ENCODE peak calls at places on chromosome 17, in seven cellular contexts. X is uterus, J is Peyer's patch, E is GM12892, L is body of pancreas, N is stomach, O is erythroblast. G is an unnamed sample.

GRCh38 chr17:27552467-27552779 is 78.6 kb upstream of the LGALS9 start:
- DNase-seq in X (no peak), J (no peak), E (no peak), L (no peak), N (no peak), O (peak), G (peak)

GRCh38 chr17:15651583-15652110 is 32.1 kb upstream of the FBXW10B start:
- DNase-seq in X (peak), J (peak), E (no peak), L (peak), N (peak), O (peak), G (peak)

GRCh38 chr17:59565171-59565958 is at the start of gene DHX40:
- DNase-seq in X (peak), J (peak), E (peak), L (peak), N (peak), O (peak), G (peak)

GRCh38 chr17:4444782-4445473 is 11.2 kb downstream of the SPNS3 start:
- DNase-seq in X (no peak), J (peak), E (no peak), L (peak), N (peak), O (peak), G (peak)

GRCh38 chr17:69593351-69593715 is 178.8 kb downstream of the MAP2K6 start:
- DNase-seq in X (no peak), J (no peak), E (no peak), L (no peak), N (no peak), O (no peak), G (no peak)

GRCh38 chr17:15213381-15214087 is 51.6 kb downstream of the PMP22 start:
- DNase-seq in X (no peak), J (no peak), E (no peak), L (no peak), N (no peak), O (peak), G (no peak)

GRCh38 chr17:42781639-42782401 is 1.4 kb downstream of the WNK4 start:
- DNase-seq in X (no peak), J (no peak), E (no peak), L (no peak), N (peak), O (no peak), G (no peak)

GRCh38 chr17:70767102-70767701 is 597.9 kb downstream of the KCNJ2 start:
- DNase-seq in X (no peak), J (no peak), E (no peak), L (no peak), N (no peak), O (peak), G (peak)

GRCh38 chr17:83200231-83200699 is 120.9 kb downstream of the METRNL start:
- DNase-seq in X (peak), J (peak), E (no peak), L (peak), N (peak), O (no peak), G (no peak)

GRCh38 chr17:78853926-78854394 is 13.3 kb upstream of the USP36 start:
- DNase-seq in X (no peak), J (peak), E (no peak), L (no peak), N (peak), O (peak), G (no peak)

GRCh38 chr17:61354895-61355294 is 44.7 kb upstream of the TBX2 start:
- DNase-seq in X (no peak), J (no peak), E (no peak), L (no peak), N (no peak), O (no peak), G (no peak)

GRCh38 chr17:1037238-1037879 is 40.4 kb downstream of the TIMM22 start:
- DNase-seq in X (no peak), J (no peak), E (no peak), L (no peak), N (no peak), O (no peak), G (no peak)

GRCh38 chr17:15388356-15389046 is 47.1 kb upstream of the TEKT3 start:
- DNase-seq in X (no peak), J (no peak), E (no peak), L (no peak), N (no peak), O (no peak), G (no peak)

GRCh38 chr17:39736319-39737165 is 1.2 kb upstream of the GRB7 start:
- DNase-seq in X (no peak), J (no peak), E (no peak), L (no peak), N (no peak), O (no peak), G (peak)

GRCh38 chr17:76385892-76386786 is 1.7 kb downstream of the SPHK1 start:
- DNase-seq in X (peak), J (peak), E (peak), L (peak), N (peak), O (peak), G (peak)
- TF ChIP-seq POLR2A in X (no peak), J (no peak), E (no peak), L (no peak), N (no peak), O (no peak), G (no peak)

DNA sequence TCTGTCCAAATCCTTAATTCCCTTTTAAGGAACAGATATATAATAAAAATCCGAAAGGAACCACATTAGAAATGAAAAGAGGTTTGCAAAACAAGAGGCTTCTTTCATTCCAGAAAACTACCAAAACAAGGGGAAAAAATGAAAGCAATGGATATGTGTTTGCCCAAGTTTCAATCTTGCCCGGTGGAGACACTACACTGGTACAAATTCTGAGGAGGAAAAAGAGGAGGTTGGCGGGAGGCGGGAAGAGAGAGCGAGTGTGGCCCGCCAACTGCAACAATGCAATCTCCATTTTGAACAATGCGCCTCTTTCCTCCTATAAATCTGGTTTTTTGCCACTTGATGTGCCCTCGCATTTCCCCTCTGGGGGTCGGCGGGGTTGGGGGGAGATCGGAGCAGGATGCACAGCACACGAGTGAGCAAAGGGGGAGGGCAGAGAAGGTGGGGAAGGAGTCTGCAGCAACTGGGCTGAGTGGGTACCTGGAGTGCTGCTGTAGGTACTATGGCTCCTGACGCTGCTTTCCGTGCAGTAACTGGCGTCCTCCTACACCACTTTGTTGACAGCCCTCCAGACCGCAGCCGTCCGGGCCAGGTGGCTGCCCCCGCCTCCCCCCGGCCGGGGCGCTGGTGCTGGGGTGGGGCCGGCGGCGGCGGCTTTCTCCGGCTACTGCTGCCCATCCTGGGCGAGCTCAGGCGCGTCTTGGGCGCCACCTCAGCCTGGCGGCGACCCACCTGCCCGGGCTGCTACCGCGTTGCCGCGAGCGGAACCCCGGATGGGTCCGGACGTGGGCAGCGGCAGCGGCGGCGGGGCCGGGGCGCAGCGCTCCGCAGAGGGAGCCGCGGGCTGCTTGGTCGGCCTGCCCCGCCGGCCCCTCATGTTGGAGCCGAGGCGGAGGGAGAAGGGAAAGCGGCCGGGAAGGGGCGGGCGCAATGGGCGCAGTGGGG is 93.8 kb upstream of the PLEKHM1 start:
- DNase-seq in X (peak), J (peak), E (peak), L (peak), N (peak), O (no peak), G (peak)
- TF ChIP-seq POLR2A in X (no peak), J (peak), E (peak), L (peak), N (no peak), O (peak), G (no peak)

GRCh38 chr17:72456026-72456569 is 335.3 kb downstream of the SOX9 start:
- DNase-seq in X (no peak), J (peak), E (no peak), L (peak), N (peak), O (no peak), G (peak)

GRCh38 chr17:72457712-72458111 is 336.9 kb downstream of the SOX9 start:
- DNase-seq in X (no peak), J (no peak), E (no peak), L (no peak), N (no peak), O (no peak), G (peak)

GRCh38 chr17:72455562-72455961 is 334.7 kb downstream of the SOX9 start:
- DNase-seq in X (no peak), J (no peak), E (no peak), L (no peak), N (no peak), O (no peak), G (no peak)

GRCh38 chr17:72452286-72453173 is 331.7 kb downstream of the SOX9 start:
- DNase-seq in X (no peak), J (peak), E (no peak), L (no peak), N (no peak), O (no peak), G (no peak)

GRCh38 chr17:72454342-72454741 is 333.5 kb downstream of the SOX9 start:
- DNase-seq in X (no peak), J (no peak), E (no peak), L (no peak), N (no peak), O (no peak), G (no peak)
- TF ChIP-seq POLR2A in X (no peak), J (no peak), E (no peak), L (no peak), N (no peak), O (no peak), G (no peak)

GRCh38 chr17:67376509-67376891 is 581 bp upstream of the PITPNC1 start:
- DNase-seq in X (peak), J (peak), E (no peak), L (peak), N (peak), O (no peak), G (no peak)

GRCh38 chr17:67379251-67379630 is 2.2 kb downstream of the PITPNC1 start:
- DNase-seq in X (no peak), J (no peak), E (no peak), L (no peak), N (no peak), O (no peak), G (no peak)

GRCh38 chr17:67376892-67377726 is at the start of gene PITPNC1:
- DNase-seq in X (peak), J (peak), E (peak), L (peak), N (peak), O (peak), G (peak)

GRCh38 chr17:67377727-67378443 is 804 bp downstream of the PITPNC1 start:
- DNase-seq in X (peak), J (peak), E (peak), L (peak), N (peak), O (peak), G (peak)

GRCh38 chr17:67378444-67379250 is 1.6 kb downstream of the PITPNC1 start:
- DNase-seq in X (peak), J (peak), E (peak), L (peak), N (peak), O (peak), G (peak)
- TF ChIP-seq POLR2A in X (peak), J (peak), E (peak), L (peak), N (no peak), O (no peak), G (no peak)

GRCh38 chr17:36544320-36545092 is at the start of gene GGNBP2:
- DNase-seq in X (peak), J (peak), E (peak), L (peak), N (peak), O (peak), G (peak)
- TF ChIP-seq POLR2A in X (peak), J (peak), E (peak), L (peak), N (peak), O (peak), G (peak)

GRCh38 chr17:12664252-12664651 is 1.4 kb upstream of the MYOCD start:
- DNase-seq in X (no peak), J (no peak), E (no peak), L (no peak), N (no peak), O (no peak), G (no peak)

GRCh38 chr17:12666718-12667117 is 1.0 kb downstream of the MYOCD start:
- DNase-seq in X (no peak), J (no peak), E (no peak), L (no peak), N (no peak), O (no peak), G (no peak)

GRCh38 chr17:12665263-12666210 is at the start of gene MYOCD:
- DNase-seq in X (peak), J (no peak), E (peak), L (no peak), N (peak), O (no peak), G (no peak)

GRCh38 chr17:12664894-12665262 is 812 bp upstream of the MYOCD start:
- DNase-seq in X (no peak), J (no peak), E (no peak), L (no peak), N (no peak), O (no peak), G (no peak)

GRCh38 chr17:12667299-12667958 is 1.7 kb downstream of the MYOCD start:
- DNase-seq in X (peak), J (no peak), E (no peak), L (peak), N (no peak), O (peak), G (peak)
- TF ChIP-seq POLR2A in X (no peak), J (no peak), E (no peak), L (no peak), N (no peak), O (no peak), G (no peak)

GRCh38 chr17:48603959-48604769 is 622 bp downstream of the HOXB6 start:
- DNase-seq in X (no peak), J (peak), E (no peak), L (no peak), N (no peak), O (no peak), G (no peak)
- TF ChIP-seq POLR2A in X (no peak), J (peak), E (no peak), L (no peak), N (no peak), O (no peak), G (peak)

GRCh38 chr17:28705074-28705659 is 6.5 kb downstream of the PROCA1 start:
- DNase-seq in X (no peak), J (no peak), E (no peak), L (no peak), N (no peak), O (no peak), G (no peak)
- TF ChIP-seq POLR2A in X (no peak), J (no peak), E (no peak), L (no peak), N (no peak), O (no peak), G (no peak)

GRCh38 chr17:17737938-17738894 is 57.0 kb downstream of the RAI1 start:
- DNase-seq in X (no peak), J (peak), E (no peak), L (peak), N (peak), O (no peak), G (no peak)
- TF ChIP-seq POLR2A in X (no peak), J (no peak), E (no peak), L (peak), N (no peak), O (no peak), G (no peak)

GRCh38 chr17:81638683-81639082 is 1.7 kb downstream of the TSPAN10 start:
- DNase-seq in X (no peak), J (no peak), E (no peak), L (no peak), N (no peak), O (peak), G (no peak)

GRCh38 chr17:81635973-81636504 is 873 bp downstream of the NPLOC4 start:
- DNase-seq in X (no peak), J (no peak), E (no peak), L (no peak), N (no peak), O (peak), G (peak)

GRCh38 chr17:81635431-81635830 is 1.5 kb downstream of the NPLOC4 start:
- DNase-seq in X (no peak), J (peak), E (no peak), L (no peak), N (no peak), O (no peak), G (no peak)

GRCh38 chr17:81640011-81640410 is 3.0 kb downstream of the TSPAN10 start:
- DNase-seq in X (no peak), J (no peak), E (no peak), L (no peak), N (no peak), O (no peak), G (no peak)

DNA sequence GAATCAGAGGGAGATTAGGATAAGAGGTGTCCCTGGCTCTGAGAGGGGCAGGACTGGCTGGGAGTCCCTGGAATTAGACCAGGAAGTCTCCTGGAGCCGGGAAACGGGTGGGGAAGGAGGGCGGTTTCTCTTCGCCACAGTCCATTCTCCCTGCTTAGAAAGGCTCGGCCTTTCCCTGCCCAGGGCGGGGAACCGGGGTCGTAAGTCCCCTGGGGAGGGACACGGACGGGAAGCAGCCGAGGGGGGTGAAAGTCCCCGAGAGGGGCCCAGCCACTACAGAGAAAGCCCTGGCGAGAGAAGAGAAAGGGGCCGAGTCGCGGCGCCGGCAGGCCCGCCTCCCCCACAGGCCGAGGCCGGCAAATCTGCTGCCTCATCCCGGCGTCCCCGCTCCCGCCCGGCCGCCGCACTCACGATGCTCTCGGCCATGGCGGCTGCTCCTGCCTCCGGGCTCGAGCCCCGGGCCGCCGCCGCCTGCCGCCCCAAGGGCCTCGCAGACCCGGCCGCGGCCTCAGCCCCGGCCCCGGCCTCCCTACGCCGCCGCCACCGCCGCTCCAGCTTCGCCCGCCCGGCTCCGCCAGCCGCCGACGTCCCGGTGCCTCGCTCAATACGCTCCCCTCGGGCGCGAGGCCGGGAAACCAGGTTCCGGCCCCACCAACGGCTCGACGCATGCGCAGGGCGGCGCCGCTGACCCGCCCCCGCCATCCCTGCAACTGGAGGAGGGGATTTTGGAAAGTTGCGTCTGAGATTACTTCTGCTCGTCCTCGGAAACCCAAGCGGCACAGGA is at the start of the genes NPLOC4 and TSPAN10:
- DNase-seq in X (peak), J (peak), E (peak), L (peak), N (peak), O (peak), G (peak)
- TF ChIP-seq POLR2A in X (peak), J (peak), E (peak), L (peak), N (no peak), O (peak), G (peak)

G was measured in H54.